ENCODE peak calls at places on chromosomes 3 and 15, in six cellular contexts. B is HL-60, X is tibial nerve, C is endodermal cell, R is left ventricle myocardium inferior, O is neural progenitor cell. T is an unnamed sample.
A peak's percentile ranks its signal among the peaks of the same experiment; 100 is the strongest.

GRCh38 chr3:146189519-146190173 is 28.7 kb upstream of the PLOD2 start:
- DNase-seq in B (peak; percentile 8), X (no peak), C (peak; percentile 56), R (no peak), O (peak; percentile 71), T (peak; percentile 45)

GRCh38 chr3:195259146-195259563 is 11.8 kb downstream of the XXYLT1 start:
- DNase-seq in B (no peak), X (no peak), C (peak; percentile 84), R (no peak), O (no peak), T (no peak)

GRCh38 chr3:81249540-81250029 is 511.9 kb downstream of the GBE1 start:
- DNase-seq in B (no peak), X (no peak), C (no peak), R (no peak), O (no peak), T (no peak)

GRCh38 chr3:73733796-73734195 is 109.1 kb upstream of the PDZRN3 start:
- DNase-seq in B (no peak), X (no peak), C (no peak), R (no peak), O (no peak), T (no peak)

GRCh38 chr3:173529062-173529711 is 131.6 kb downstream of the NLGN1 start:
- DNase-seq in B (peak; percentile 17), X (no peak), C (peak; percentile 78), R (no peak), O (peak; percentile 67), T (peak; percentile 34)

GRCh38 chr3:9859530-9860025 is 15.8 kb upstream of the RPUSD3 start:
- DNase-seq in B (no peak), X (no peak), C (no peak), R (no peak), O (no peak), T (no peak)

GRCh38 chr3:135811597-135811996 is 153.9 kb upstream of the PPP2R3A start:
- DNase-seq in B (no peak), X (no peak), C (no peak), R (no peak), O (no peak), T (no peak)

GRCh38 chr15:37014137-37014536 is 86.2 kb downstream of the MEIS2 start:
- DNase-seq in B (no peak), X (no peak), C (no peak), R (no peak), O (no peak), T (no peak)

GRCh38 chr3:112199622-112200316 is 66.7 kb upstream of the GCSAM start:
- DNase-seq in B (no peak), X (no peak), C (no peak), R (no peak), O (no peak), T (no peak)

GRCh38 chr3:38834110-38834509 is 18.1 kb upstream of the SCN10A start:
- DNase-seq in B (peak; percentile 27), X (peak; percentile 28), C (peak; percentile 92), R (peak; percentile 60), O (peak; percentile 58), T (no peak)

GRCh38 chr3:177335728-177336127 is 138.4 kb upstream of the TBL1XR1 start:
- DNase-seq in B (peak; percentile 51), X (no peak), C (no peak), R (no peak), O (no peak), T (no peak)

GRCh38 chr15:101240364-101240763 is 11.5 kb downstream of the CHSY1 start:
- DNase-seq in B (no peak), X (no peak), C (peak; percentile 12), R (no peak), O (no peak), T (no peak)

GRCh38 chr3:5071061-5071460 is 51.0 kb upstream of the ARL8B start:
- DNase-seq in B (peak; percentile 51), X (no peak), C (no peak), R (no peak), O (no peak), T (no peak)

GRCh38 chr3:101571028-101571895 is 2.7 kb upstream of the PCNP start:
- DNase-seq in B (no peak), X (no peak), C (no peak), R (no peak), O (no peak), T (no peak)

GRCh38 chr15:52254331-52254730 is 41.3 kb downstream of the MYO5C start:
- DNase-seq in B (peak; percentile 25), X (no peak), C (no peak), R (no peak), O (no peak), T (peak; percentile 17)

GRCh38 chr15:90957791-90958190 is 3.1 kb downstream of the RCCD1 start:
- DNase-seq in B (no peak), X (no peak), C (peak; percentile 62), R (no peak), O (no peak), T (no peak)
- H3K4me3 ChIP-seq in B (no peak overlapping the region), X (no peak overlapping the region), C (no peak overlapping the region), R (peak overlapping the region; percentile 84), O (no peak overlapping the region), T (no peak overlapping the region)

GRCh38 chr15:91853968-91854943 is 748 bp downstream of the SLCO3A1 start:
- DNase-seq in B (peak; percentile 79), X (no peak), C (peak; percentile 84), R (peak; percentile 64), O (peak; percentile 79), T (no peak)
- TF ChIP-seq CTCF in B (no peak), X (no peak), C (peak; percentile 44), R (peak; percentile 49), O (peak; percentile 38), T (no peak)

DNA sequence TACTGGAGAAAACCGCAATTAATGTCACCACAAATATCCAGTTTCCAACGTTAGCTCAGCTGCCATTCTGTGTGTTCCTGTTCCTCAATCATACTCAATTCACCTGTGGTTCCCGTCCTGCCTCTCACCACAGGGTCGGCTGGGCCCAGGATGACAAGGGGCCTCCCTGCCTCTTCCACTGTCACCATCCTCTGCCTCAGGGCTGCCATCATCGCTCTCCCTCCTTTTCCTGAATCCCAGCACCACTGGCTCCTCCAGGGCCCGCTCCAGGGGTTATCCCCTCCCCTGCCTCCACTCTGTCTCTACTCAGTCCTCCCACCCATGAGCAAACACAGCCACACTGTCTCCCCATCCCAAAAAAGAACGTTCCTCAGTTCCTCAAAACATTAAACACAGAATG is 170.9 kb upstream of the NSMCE3 start:
- DNase-seq in B (no peak), X (no peak), C (no peak), R (no peak), O (no peak), T (no peak)
- H3K27ac ChIP-seq in B (no peak overlapping the region), X (no peak overlapping the region), C (no peak overlapping the region), R (no peak overlapping the region), O (no peak overlapping the region), T (no peak overlapping the region)

DNA sequence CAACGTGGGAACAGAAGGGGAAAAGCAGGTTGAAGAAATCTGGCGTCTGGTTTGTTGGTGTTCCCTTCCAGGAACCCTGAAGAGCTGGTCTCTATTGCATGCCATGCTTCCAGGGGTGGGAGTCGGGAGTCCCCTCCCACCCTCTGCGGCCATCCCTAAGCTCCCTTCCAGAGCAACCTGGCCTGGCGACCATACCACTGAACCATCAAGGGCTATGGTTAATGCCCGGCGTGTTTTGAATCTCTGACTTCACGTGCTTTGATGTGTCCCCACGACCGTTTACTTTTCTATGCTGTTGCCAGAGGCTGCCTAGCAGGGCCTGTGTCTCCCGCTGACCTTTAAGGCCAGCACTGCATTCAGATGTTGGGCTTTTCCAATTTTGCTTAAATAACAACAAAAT is 696 bp upstream of the SNRK start:
- DNase-seq in B (no peak), X (no peak), C (peak; percentile 67), R (no peak), O (peak; percentile 31), T (no peak)
- H3K4me3 ChIP-seq in B (peak overlapping the region; percentile 77), X (peak overlapping the region; percentile 65), C (peak overlapping the region; percentile 80), R (peak overlapping the region; percentile 77), O (peak overlapping the region; percentile 66), T (peak overlapping the region; percentile 66)

DNA sequence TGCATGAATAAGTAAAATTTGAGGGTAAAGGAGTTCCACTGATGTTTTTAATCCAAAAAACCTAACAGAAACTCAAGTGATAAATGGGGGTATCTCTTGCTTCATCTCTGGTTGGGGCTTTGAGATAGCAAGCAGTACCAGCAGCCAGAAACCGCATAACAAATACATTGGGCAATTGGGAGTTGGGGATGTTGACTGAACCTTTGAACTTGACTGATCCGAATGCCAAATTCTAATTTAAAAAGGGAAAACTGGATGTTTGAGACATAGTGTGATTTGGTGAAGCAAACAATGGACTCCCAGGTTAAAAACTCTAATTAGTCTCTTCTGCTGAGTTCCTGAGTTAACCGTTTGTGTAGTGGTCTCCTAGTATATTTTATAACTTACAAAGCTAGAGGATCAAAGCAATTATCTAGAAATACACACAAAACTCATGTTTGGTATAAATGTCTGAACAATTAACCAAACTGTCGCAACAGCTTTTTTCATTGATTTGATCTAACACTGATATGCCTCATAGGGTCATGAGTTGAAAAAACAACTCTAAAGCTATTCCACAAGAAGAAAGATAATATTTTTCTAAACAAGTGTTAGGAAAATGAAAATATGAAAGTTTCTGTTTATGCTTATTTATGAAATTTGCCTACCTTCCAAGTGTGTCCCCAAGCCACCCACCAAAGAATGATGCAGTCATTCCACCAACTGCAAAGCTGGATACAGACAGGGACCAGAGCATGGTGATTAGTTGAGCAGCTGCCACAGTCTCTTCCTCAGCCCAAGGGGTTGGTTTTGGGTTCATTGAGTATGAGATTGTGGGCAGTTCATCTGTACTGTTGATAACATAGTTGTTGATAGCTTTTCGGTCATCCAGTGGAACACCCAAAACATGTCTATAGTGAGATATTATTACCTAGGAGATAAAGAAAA is 12.4 kb downstream of the SLC2A2 start:
- DNase-seq in B (no peak), X (no peak), C (no peak), R (no peak), O (no peak), T (no peak)
- TF ChIP-seq CTCF in B (no peak), X (no peak), C (no peak), R (no peak), O (no peak), T (no peak)

GRCh38 chr3:17039579-17039978 is 154.8 kb downstream of the PLCL2 start:
- DNase-seq in B (no peak), X (no peak), C (no peak), R (no peak), O (no peak), T (no peak)
- H3K27ac ChIP-seq in B (no peak overlapping the region), X (no peak overlapping the region), C (no peak overlapping the region), R (peak overlapping the region; percentile 54), O (no peak overlapping the region), T (no peak overlapping the region)

DNA sequence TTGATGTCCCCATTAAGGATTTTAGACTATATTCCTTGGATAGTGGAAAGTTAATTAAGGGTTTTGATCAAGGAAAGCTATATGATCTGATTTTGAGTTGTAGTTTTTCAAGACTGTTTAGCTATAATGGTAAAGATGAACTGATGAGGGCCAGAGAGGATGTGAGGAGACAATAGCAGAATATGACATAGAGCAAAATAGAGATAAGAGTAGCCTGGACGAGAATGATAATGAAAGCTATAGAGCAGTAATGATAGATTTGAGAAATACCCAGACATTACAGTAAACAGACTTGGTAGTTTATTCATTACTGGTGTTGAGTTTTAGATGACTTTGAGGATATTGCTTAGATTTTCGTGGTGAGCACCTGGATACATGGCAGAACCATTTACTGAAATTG is 3.8 kb downstream of the SUCNR1 start:
- DNase-seq in B (no peak), X (no peak), C (no peak), R (no peak), O (no peak), T (no peak)
- H3K4me3 ChIP-seq in B (peak overlapping the region; percentile 11), X (no peak overlapping the region), C (no peak overlapping the region), R (no peak overlapping the region), O (no peak overlapping the region), T (no peak overlapping the region)